ENCODE peak calls at places on chromosomes 5 and 9, in seven cellular contexts. One of them, this sample, is unnamed.

GRCh38 chr5:138705007-138705406 is 48.2 kb upstream of the CTNNA1 start:
- DNase-seq in NCI-H1694: no peak
- DNase-seq in NCI-H345: no peak
- DNase-seq in neural crest cell: no peak
- DNase-seq in naive thymus-derived CD8-positive, alpha-beta T cell: no peak
- DNase-seq in SJCRH30: no peak
- DNase-seq in HFFc6: no peak
- DNase-seq in this sample: no peak

GRCh38 chr5:74281191-74281590 is 359.3 kb downstream of the ENC1 start:
- DNase-seq in NCI-H1694: peak; percentile 61
- DNase-seq in NCI-H345: peak; percentile 28
- DNase-seq in neural crest cell: no peak
- DNase-seq in naive thymus-derived CD8-positive, alpha-beta T cell: no peak
- DNase-seq in SJCRH30: peak; percentile 90
- DNase-seq in HFFc6: no peak
- DNase-seq in this sample: no peak

GRCh38 chr5:74641014-74641777 is 668 bp upstream of the ENC1 start:
- DNase-seq in NCI-H1694: no peak
- DNase-seq in NCI-H345: peak; percentile 55
- DNase-seq in neural crest cell: peak; percentile 75
- DNase-seq in naive thymus-derived CD8-positive, alpha-beta T cell: no peak
- DNase-seq in SJCRH30: peak; percentile 93
- DNase-seq in HFFc6: peak; percentile 78
- DNase-seq in this sample: peak; percentile 33

GRCh38 chr5:176629853-176630680 is at the start of the genes EIF4E1B and SNCB:
- DNase-seq in NCI-H1694: no peak
- DNase-seq in NCI-H345: peak; percentile 81
- DNase-seq in neural crest cell: peak; percentile 53
- DNase-seq in naive thymus-derived CD8-positive, alpha-beta T cell: no peak
- DNase-seq in SJCRH30: no peak
- DNase-seq in HFFc6: no peak
- DNase-seq in this sample: peak; percentile 85

GRCh38 chr9:20853866-20854265 is 169.8 kb downstream of the FOCAD start:
- DNase-seq in NCI-H1694: no peak
- DNase-seq in NCI-H345: no peak
- DNase-seq in neural crest cell: no peak
- DNase-seq in naive thymus-derived CD8-positive, alpha-beta T cell: no peak
- DNase-seq in SJCRH30: no peak
- DNase-seq in HFFc6: no peak
- DNase-seq in this sample: no peak

GRCh38 chr5:76331139-76331538 is 71.9 kb upstream of the IQGAP2 start:
- DNase-seq in NCI-H1694: no peak
- DNase-seq in NCI-H345: no peak
- DNase-seq in neural crest cell: no peak
- DNase-seq in naive thymus-derived CD8-positive, alpha-beta T cell: no peak
- DNase-seq in SJCRH30: no peak
- DNase-seq in HFFc6: no peak
- DNase-seq in this sample: no peak

GRCh38 chr5:75156585-75156984 is 80.1 kb downstream of the ANKRD31 start:
- DNase-seq in NCI-H1694: no peak
- DNase-seq in NCI-H345: no peak
- DNase-seq in neural crest cell: no peak
- DNase-seq in naive thymus-derived CD8-positive, alpha-beta T cell: no peak
- DNase-seq in SJCRH30: peak; percentile 7
- DNase-seq in HFFc6: no peak
- DNase-seq in this sample: no peak

GRCh38 chr5:129379406-129379805 is 80.7 kb upstream of the ADAMTS19 start:
- DNase-seq in NCI-H1694: no peak
- DNase-seq in NCI-H345: no peak
- DNase-seq in neural crest cell: no peak
- DNase-seq in naive thymus-derived CD8-positive, alpha-beta T cell: no peak
- DNase-seq in SJCRH30: no peak
- DNase-seq in HFFc6: no peak
- DNase-seq in this sample: no peak

GRCh38 chr5:32506251-32506661 is 61.7 kb upstream of the ZFR start:
- DNase-seq in NCI-H1694: peak; percentile 52
- DNase-seq in NCI-H345: peak; percentile 79
- DNase-seq in neural crest cell: no peak
- DNase-seq in naive thymus-derived CD8-positive, alpha-beta T cell: no peak
- DNase-seq in SJCRH30: peak; percentile 80
- DNase-seq in HFFc6: no peak
- DNase-seq in this sample: no peak

GRCh38 chr5:134490255-134490924 is 35.1 kb upstream of the JADE2 start:
- DNase-seq in NCI-H1694: no peak
- DNase-seq in NCI-H345: no peak
- DNase-seq in neural crest cell: no peak
- DNase-seq in naive thymus-derived CD8-positive, alpha-beta T cell: no peak
- DNase-seq in SJCRH30: no peak
- DNase-seq in HFFc6: no peak
- DNase-seq in this sample: no peak

GRCh38 chr9:101533334-101534187 is at the start of gene RNF20:
- DNase-seq in NCI-H1694: peak; percentile 96
- DNase-seq in NCI-H345: peak; percentile 99
- DNase-seq in neural crest cell: peak; percentile 97
- DNase-seq in naive thymus-derived CD8-positive, alpha-beta T cell: peak; percentile 100
- DNase-seq in SJCRH30: peak; percentile 99
- DNase-seq in HFFc6: peak; percentile 99
- DNase-seq in this sample: peak; percentile 75

GRCh38 chr5:61055434-61056006 is 106.7 kb downstream of the SMIM15 start:
- DNase-seq in NCI-H1694: no peak
- DNase-seq in NCI-H345: peak; percentile 46
- DNase-seq in neural crest cell: no peak
- DNase-seq in naive thymus-derived CD8-positive, alpha-beta T cell: no peak
- DNase-seq in SJCRH30: peak; percentile 64
- DNase-seq in HFFc6: peak; percentile 64
- DNase-seq in this sample: peak; percentile 10

GRCh38 chr5:178417391-178417811 is 172.8 kb downstream of the COL23A1 start:
- DNase-seq in NCI-H1694: no peak
- DNase-seq in NCI-H345: no peak
- DNase-seq in neural crest cell: no peak
- DNase-seq in naive thymus-derived CD8-positive, alpha-beta T cell: no peak
- DNase-seq in SJCRH30: no peak
- DNase-seq in HFFc6: no peak
- DNase-seq in this sample: no peak

GRCh38 chr5:67215592-67216471 is 19.2 kb upstream of the CD180 start:
- DNase-seq in NCI-H1694: no peak
- DNase-seq in NCI-H345: peak; percentile 43
- DNase-seq in neural crest cell: no peak
- DNase-seq in naive thymus-derived CD8-positive, alpha-beta T cell: peak; percentile 86
- DNase-seq in SJCRH30: peak; percentile 36
- DNase-seq in HFFc6: peak; percentile 18
- DNase-seq in this sample: peak; percentile 20

GRCh38 chr9:111411266-111411665 is 72.9 kb downstream of the ECPAS start:
- DNase-seq in NCI-H1694: no peak
- DNase-seq in NCI-H345: no peak
- DNase-seq in neural crest cell: no peak
- DNase-seq in naive thymus-derived CD8-positive, alpha-beta T cell: no peak
- DNase-seq in SJCRH30: no peak
- DNase-seq in HFFc6: no peak
- DNase-seq in this sample: no peak

GRCh38 chr9:69809304-69809863 is 11.2 kb upstream of the CFAP95 start:
- DNase-seq in NCI-H1694: no peak
- DNase-seq in NCI-H345: no peak
- DNase-seq in neural crest cell: no peak
- DNase-seq in naive thymus-derived CD8-positive, alpha-beta T cell: peak; percentile 75
- DNase-seq in SJCRH30: peak; percentile 49
- DNase-seq in HFFc6: peak; percentile 10
- DNase-seq in this sample: no peak

GRCh38 chr9:133799716-133800115 is 61.6 kb upstream of the SARDH start:
- DNase-seq in NCI-H1694: no peak
- DNase-seq in NCI-H345: no peak
- DNase-seq in neural crest cell: no peak
- DNase-seq in naive thymus-derived CD8-positive, alpha-beta T cell: no peak
- DNase-seq in SJCRH30: no peak
- DNase-seq in HFFc6: no peak
- DNase-seq in this sample: no peak

GRCh38 chr9:115606851-115607250 is 488.9 kb upstream of the TNC start:
- DNase-seq in NCI-H1694: peak; percentile 48
- DNase-seq in NCI-H345: no peak
- DNase-seq in neural crest cell: no peak
- DNase-seq in naive thymus-derived CD8-positive, alpha-beta T cell: no peak
- DNase-seq in SJCRH30: no peak
- DNase-seq in HFFc6: no peak
- DNase-seq in this sample: no peak

GRCh38 chr5:14471557-14471956 is 110.0 kb upstream of the OTULINL start:
- DNase-seq in NCI-H1694: no peak
- DNase-seq in NCI-H345: no peak
- DNase-seq in neural crest cell: no peak
- DNase-seq in naive thymus-derived CD8-positive, alpha-beta T cell: no peak
- DNase-seq in SJCRH30: no peak
- DNase-seq in HFFc6: no peak
- DNase-seq in this sample: no peak

GRCh38 chr5:38274370-38274769 is 16.0 kb downstream of the EGFLAM start:
- DNase-seq in NCI-H1694: no peak
- DNase-seq in NCI-H345: no peak
- DNase-seq in neural crest cell: no peak
- DNase-seq in naive thymus-derived CD8-positive, alpha-beta T cell: no peak
- DNase-seq in SJCRH30: no peak
- DNase-seq in HFFc6: no peak
- DNase-seq in this sample: no peak

GRCh38 chr5:138650999-138651766 is 76.0 kb upstream of the HSPA9 start:
- DNase-seq in NCI-H1694: no peak
- DNase-seq in NCI-H345: no peak
- DNase-seq in neural crest cell: no peak
- DNase-seq in naive thymus-derived CD8-positive, alpha-beta T cell: no peak
- DNase-seq in SJCRH30: no peak
- DNase-seq in HFFc6: no peak
- DNase-seq in this sample: no peak

This sample was measured in HuH-7.5.